ENCODE peak calls at places on chromosomes 16 and 17, in four cellular contexts. U is RWPE2; N is CD8-positive, alpha-beta T cell; P is lung. M is an unnamed sample. For H3K36me3, the result is how much of the 10 kb centered on the place peaks cover.

GRCh38 chr16:83328936-83329335 is 478.8 kb upstream of the HSBP1 start:
- DNase-seq in U (no peak), N (no peak), P (no peak), M (no peak)

GRCh38 chr16:29983420-29984136 is 9.9 kb downstream of the TAOK2 start:
- DNase-seq in U (peak), N (no peak), P (no peak), M (no peak)

GRCh38 chr17:74373838-74374606 is 6.7 kb downstream of the GPR142 start:
- DNase-seq in U (no peak), N (no peak), P (no peak), M (no peak)

GRCh38 chr16:84039696-84040095 is 2.9 kb downstream of the SLC38A8 start:
- DNase-seq in U (no peak), N (no peak), P (no peak), M (no peak)

GRCh38 chr17:74152591-74153455 is 50.7 kb upstream of the RPL38 start:
- DNase-seq in U (peak), N (no peak), P (no peak), M (no peak)

GRCh38 chr17:43840814-43841213 is 6.2 kb upstream of the CD300LG start:
- DNase-seq in U (no peak), N (no peak), P (no peak), M (no peak)

GRCh38 chr17:49784636-49785035 is 3.8 kb upstream of the KAT7 start:
- DNase-seq in U (no peak), N (no peak), P (no peak), M (no peak)

GRCh38 chr17:74972107-74972972 is at the start of gene HID1:
- DNase-seq in U (no peak), N (peak), P (peak), M (peak)

GRCh38 chr16:85759631-85760419 is 8.9 kb upstream of the C16orf74 start:
- DNase-seq in U (no peak), N (no peak), P (no peak), M (peak)

GRCh38 chr17:37792787-37793186 is 47.9 kb upstream of the HNF1B start:
- DNase-seq in U (no peak), N (no peak), P (no peak), M (no peak)

GRCh38 chr17:73644145-73645049 is at the start of gene SDK2:
- DNase-seq in U (no peak), N (no peak), P (no peak), M (no peak)

GRCh38 chr17:2237521-2237921 is 66.1 kb downstream of the SMG6 start:
- DNase-seq in U (no peak), N (no peak), P (no peak), M (no peak)

GRCh38 chr17:79558573-79558900 is 52.3 kb downstream of the RBFOX3 start:
- DNase-seq in U (no peak), N (no peak), P (no peak), M (no peak)

GRCh38 chr16:86398622-86399021 is 111.7 kb upstream of the FOXF1 start:
- DNase-seq in U (no peak), N (no peak), P (no peak), M (no peak)

GRCh38 chr16:68927016-68927415 is 83.7 kb downstream of the TANGO6 start:
- DNase-seq in U (no peak), N (no peak), P (no peak), M (no peak)

GRCh38 chr17:27494192-27495091 is 38.2 kb downstream of the KSR1 start:
- DNase-seq in U (no peak), N (no peak), P (peak), M (no peak)

GRCh38 chr16:89120281-89120680 is 26.6 kb downstream of the ACSF3 start:
- DNase-seq in U (no peak), N (peak), P (no peak), M (no peak)

GRCh38 chr17:75077490-75078096 is 10.2 kb upstream of the SLC16A5 start:
- DNase-seq in U (no peak), N (peak), P (peak), M (peak)

GRCh38 chr17:47702391-47702995 is 8.5 kb downstream of the TBKBP1 start:
- DNase-seq in U (no peak), N (no peak), P (no peak), M (no peak)

GRCh38 chr16:4701791-4702465 is 8.6 kb downstream of the NUDT16L1 start:
- DNase-seq in U (peak), N (no peak), P (no peak), M (no peak)
- H3K36me3 ChIP-seq in U (half or more), N (under half), P (half or more), M (under half)

DNA sequence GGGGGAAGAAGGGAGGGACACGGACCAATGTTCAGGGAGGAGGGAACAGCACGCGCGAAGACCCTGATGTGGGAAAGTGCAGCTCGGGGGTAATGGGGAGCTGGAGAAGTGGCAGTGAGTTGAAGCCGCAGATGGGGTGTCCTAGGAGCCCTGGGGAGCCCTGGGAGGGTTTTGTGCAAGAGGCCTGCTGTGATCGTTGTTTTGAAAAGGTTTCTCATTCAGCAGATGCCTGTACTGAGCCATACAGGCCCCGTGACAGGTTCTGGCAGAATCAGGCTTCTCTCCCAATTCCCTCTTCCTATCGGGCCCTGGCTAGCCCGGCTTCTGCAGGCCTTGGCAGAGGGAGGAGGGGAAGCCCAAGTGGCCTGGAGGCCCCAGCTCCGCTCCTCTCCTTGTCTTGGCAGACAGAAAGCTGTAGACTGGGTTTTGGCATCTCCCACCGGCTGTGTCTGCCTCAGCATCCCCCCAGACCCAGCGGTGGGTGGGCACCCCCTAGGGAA is 38.4 kb upstream of the EMP2 start:
- DNase-seq in U (no peak), N (no peak), P (no peak), M (no peak)
- H3K27ac ChIP-seq in U (peak), N (no peak), P (peak), M (no peak)

GRCh38 chr17:21288581-21289017 is 4.1 kb downstream of the MAP2K3 start:
- DNase-seq in U (no peak), N (peak), P (no peak), M (no peak)
- H3K4me3 ChIP-seq in U (peak), N (peak), P (no peak), M (peak)

GRCh38 chr17:55241097-55241496 is 23.7 kb upstream of the HLF start:
- DNase-seq in U (no peak), N (no peak), P (no peak), M (no peak)
- H3K36me3 ChIP-seq in U (under half), N (under half), P (under half), M (under half)

GRCh38 chr17:20213429-20213828 is 204.3 kb downstream of the SPECC1 start:
- DNase-seq in U (no peak), N (no peak), P (no peak), M (no peak)

GRCh38 chr17:20210180-20210579 is 201.0 kb downstream of the SPECC1 start:
- DNase-seq in U (no peak), N (no peak), P (no peak), M (no peak)

GRCh38 chr17:20211246-20211645 is 202.1 kb downstream of the SPECC1 start:
- DNase-seq in U (no peak), N (no peak), P (no peak), M (no peak)

GRCh38 chr17:20208717-20209116 is 199.6 kb downstream of the SPECC1 start:
- DNase-seq in U (no peak), N (no peak), P (no peak), M (no peak)

GRCh38 chr17:20210614-20211013 is 201.5 kb downstream of the SPECC1 start:
- DNase-seq in U (no peak), N (no peak), P (no peak), M (no peak)
- H3K27ac ChIP-seq in U (no peak), N (no peak), P (no peak), M (no peak)

GRCh38 chr17:78130080-78130438 is 512 bp upstream of the TMC8 start:
- DNase-seq in U (no peak), N (peak), P (no peak), M (no peak)
- H3K4me3 ChIP-seq in U (no peak), N (peak), P (no peak), M (peak)

GRCh38 chr16:27746076-27746855 is 196.3 kb downstream of the KATNIP start:
- DNase-seq in U (no peak), N (no peak), P (no peak), M (no peak)
- H3K36me3 ChIP-seq in U (under half), N (under half), P (under half), M (under half)

DNA sequence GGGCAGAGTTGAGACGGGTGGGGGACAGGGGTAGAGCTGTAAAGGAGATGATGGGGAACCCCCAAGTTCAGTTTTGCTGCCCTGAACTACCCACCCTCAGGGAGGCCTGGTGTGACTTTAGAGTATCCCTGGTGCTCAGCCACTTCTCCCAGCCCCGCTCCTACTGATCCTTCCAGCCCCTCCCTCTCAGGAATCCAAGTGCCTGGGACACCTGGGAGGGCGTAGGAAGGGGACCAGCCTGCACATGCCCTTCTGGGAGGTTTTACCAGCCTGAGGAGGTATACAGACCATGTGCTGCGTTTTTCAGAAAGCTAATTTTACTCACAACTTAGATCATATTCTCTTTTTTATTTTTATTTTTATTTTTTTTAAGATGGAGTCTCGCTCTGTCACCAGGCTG is 4.1 kb downstream of the ST6GALNAC2 start:
- DNase-seq in U (no peak), N (no peak), P (no peak), M (no peak)
- H3K27ac ChIP-seq in U (peak), N (no peak), P (no peak), M (no peak)

GRCh38 chr16:59634951-59635350 is 900.8 kb upstream of the GOT2 start:
- DNase-seq in U (no peak), N (no peak), P (no peak), M (no peak)

GRCh38 chr16:59633996-59634579 is 900.0 kb upstream of the GOT2 start:
- DNase-seq in U (no peak), N (no peak), P (no peak), M (no peak)

GRCh38 chr16:59632266-59632855 is 898.2 kb upstream of the GOT2 start:
- DNase-seq in U (no peak), N (no peak), P (no peak), M (no peak)

DNA sequence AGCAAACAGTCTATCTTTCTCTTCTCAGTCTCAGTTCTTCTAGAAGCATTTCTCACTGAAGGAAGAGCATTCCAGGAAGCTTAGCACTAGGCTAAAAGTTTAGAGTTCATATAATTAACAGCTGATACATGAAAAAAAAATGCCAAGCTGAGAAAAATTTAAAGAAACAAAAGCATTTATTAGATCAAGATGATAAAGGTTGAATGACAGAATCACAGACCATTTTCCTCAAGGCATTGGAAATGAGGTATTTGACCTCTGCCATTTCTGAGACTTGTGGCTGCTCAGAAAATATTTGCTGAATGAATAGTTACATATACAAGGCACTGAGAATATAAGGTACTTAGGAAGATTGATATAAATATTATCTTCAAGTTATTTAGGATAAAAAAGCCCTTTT is 901.6 kb upstream of the GOT2 start:
- DNase-seq in U (no peak), N (no peak), P (no peak), M (no peak)
- H3K4me3 ChIP-seq in U (no peak), N (no peak), P (no peak), M (no peak)

DNA sequence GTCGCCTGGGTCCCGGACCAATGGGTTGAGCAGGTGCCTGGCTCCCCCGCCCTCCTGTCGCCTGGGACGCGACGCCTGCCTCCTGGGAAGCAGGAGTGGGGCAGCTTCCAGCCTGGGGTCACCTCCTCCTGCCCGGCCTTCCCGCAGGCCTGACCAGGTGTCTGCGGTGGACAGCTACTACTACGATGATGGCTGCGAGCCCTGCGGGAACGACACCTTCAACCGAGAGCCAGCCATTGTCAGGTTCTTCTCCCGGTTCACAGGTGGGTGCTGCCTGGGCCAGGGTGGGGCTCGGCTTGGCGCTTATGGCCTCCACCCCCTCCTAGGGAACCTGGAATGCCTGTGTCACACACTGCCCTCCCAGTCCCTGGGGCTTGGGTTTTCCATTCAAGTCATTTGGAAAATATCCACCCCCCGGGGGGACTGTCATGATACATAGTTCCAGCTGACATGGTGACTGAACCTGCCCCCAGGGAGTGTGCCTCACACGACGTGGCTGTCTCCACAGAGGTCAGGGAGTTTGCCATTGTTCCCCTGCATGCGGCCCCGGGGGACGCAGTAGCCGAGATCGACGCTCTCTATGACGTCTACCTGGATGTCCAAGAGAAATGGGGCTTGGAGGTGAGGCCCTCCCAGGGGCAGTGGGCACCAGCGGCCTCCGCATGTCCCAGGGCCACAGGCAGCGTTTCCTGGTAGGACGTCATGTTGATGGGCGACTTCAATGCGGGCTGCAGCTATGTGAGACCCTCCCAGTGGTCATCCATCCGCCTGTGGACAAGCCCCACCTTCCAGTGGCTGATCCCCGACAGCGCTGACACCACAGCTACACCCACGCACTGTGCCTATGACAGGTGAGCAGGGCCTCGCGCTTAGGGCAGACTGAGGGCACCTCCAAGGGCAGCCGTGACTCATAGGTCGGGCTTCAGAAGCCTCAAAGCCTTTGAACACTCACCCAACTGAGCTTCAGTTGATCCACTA is 2.3 kb downstream of the DNASE1 start:
- DNase-seq in U (peak), N (no peak), P (no peak), M (peak)
- H3K36me3 ChIP-seq in U (under half), N (under half), P (half or more), M (half or more)